ENCODE peak calls at places on chromosomes 2 and 18, in four cellular contexts. G is HepG2, W is K562, T is WTC11. K is an unnamed sample.

GRCh38 chr18:77131652-77132368 is 773 bp downstream of the MBP start:
- DNase-seq in W (no peak), T (peak; percentile 39), G (no peak), K (peak; percentile 9)

GRCh38 chr18:47953471-47953931 is 23.0 kb upstream of the SMAD2 start:
- DNase-seq in G (no peak), W (no peak), T (no peak), K (no peak)

GRCh38 chr2:204357175-204357695 is 188.0 kb upstream of the PARD3B start:
- DNase-seq in W (no peak), G (no peak), T (no peak), K (no peak)

GRCh38 chr2:137975280-137976271 is 11.3 kb downstream of the HNMT start:
- DNase-seq in G (peak; percentile 73), T (no peak), W (no peak), K (no peak)

GRCh38 chr18:48715651-48716354 is 177.0 kb downstream of the CTIF start:
- DNase-seq in T (no peak), G (no peak), W (no peak), K (no peak)

GRCh38 chr2:237640493-237640998 is 13.2 kb downstream of the LRRFIP1 start:
- DNase-seq in G (no peak), T (no peak), W (no peak), K (no peak)

GRCh38 chr2:227464356-227464755 is 7.6 kb upstream of the AGFG1 start:
- DNase-seq in T (no peak), G (no peak), W (no peak), K (no peak)

GRCh38 chr2:15588329-15588919 is 3.2 kb upstream of the DDX1 start:
- DNase-seq in W (peak; percentile 59), T (peak; percentile 62), G (peak; percentile 67), K (peak; percentile 54)

GRCh38 chr2:88933980-88934379 is 242.5 kb downstream of the RPIA start:
- DNase-seq in T (no peak), G (peak; percentile 34), W (no peak), K (no peak)

GRCh38 chr2:124804014-124804940 is 779.2 kb downstream of the CNTNAP5 start:
- DNase-seq in W (peak; percentile 48), G (peak; percentile 69), T (no peak), K (peak; percentile 40)
- TF ChIP-seq ELF4 in W (no peak), G (no peak), T (no peak), K (no peak)

DNA sequence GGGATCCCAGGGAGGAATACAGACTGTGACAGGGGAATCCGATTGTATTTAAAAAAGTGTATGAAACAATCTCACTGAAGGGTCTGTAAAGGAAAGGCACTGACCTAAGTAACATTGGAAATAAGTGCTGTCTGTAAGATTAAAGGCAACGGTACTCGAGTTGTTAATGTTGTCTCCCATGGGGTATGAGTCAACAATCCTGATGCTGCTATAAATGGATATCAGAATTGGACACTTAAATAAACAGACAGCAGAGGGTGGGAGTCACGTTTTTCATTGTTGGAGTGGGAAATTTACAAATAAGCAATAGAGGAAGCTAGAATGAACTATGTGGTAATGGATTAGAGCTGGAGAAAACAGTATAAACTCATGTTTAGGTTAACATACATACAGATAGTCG is 452.4 kb upstream of the RGPD4 start:
- DNase-seq in T (no peak), W (no peak), G (no peak), K (no peak)
- TF ChIP-seq ELF4 in T (no peak), W (no peak), G (no peak), K (no peak)

GRCh38 chr2:229408356-229408755 is 137.3 kb upstream of the PID1 start:
- DNase-seq in W (no peak), G (peak; percentile 30), T (no peak), K (no peak)
- TF ChIP-seq ELF4 in W (no peak), G (no peak), T (no peak), K (no peak)

DNA sequence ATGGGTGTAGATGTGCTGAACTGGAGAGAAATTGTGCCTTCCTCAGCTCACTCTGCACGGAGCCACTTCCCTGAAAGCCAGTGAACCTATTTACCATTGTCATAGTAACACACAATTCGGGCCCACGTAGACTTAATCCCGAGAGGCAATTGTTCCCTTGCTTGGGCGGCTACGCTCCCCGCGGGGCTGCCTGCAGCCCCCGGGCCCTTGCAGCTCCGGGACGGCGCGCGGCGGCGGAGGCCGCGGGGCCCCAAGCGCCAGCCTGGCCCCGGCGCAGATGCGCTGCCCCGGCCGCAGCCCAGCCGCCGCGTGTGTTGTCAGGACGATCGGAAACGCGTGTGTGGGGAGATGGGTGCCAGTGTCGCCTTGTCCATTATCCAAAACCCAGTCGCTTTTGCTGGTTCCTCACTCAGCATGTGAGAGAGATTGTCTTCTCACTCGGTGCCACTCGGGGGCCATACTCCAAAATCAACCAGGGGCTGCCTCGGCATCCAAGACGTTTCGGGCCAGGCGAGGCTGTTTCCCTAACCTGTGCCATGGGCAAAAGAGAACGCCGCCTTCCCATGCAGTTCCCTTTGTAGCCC is 17.9 kb upstream of the LRRTM1 start:
- DNase-seq in G (no peak), T (peak; percentile 28), W (no peak), K (no peak)
- TF ChIP-seq ELF4 in G (no peak), T (no peak), W (no peak), K (no peak)